ENCODE peak calls at places on chromosome 18, in nine cellular contexts. One of them, this sample, is unnamed.

GRCh38 chr18:46141199-46141598 is 37.0 kb downstream of the HAUS1 start:
- DNase-seq in activated CD4-positive, alpha-beta T cell treated with anti-CD3 and anti-CD28 coated beads for 48 hours: no peak
- DNase-seq in HFF-Myc: no peak
- DNase-seq in sciatic nerve: no peak
- DNase-seq in stimulated activated CD8-positive, alpha-beta memory T cell treated with anti-CD3 and anti-CD28 coated beads, Interleukin-7, amount 100 ng/mL, for 1 hour: no peak
- DNase-seq in suprapubic skin: no peak
- DNase-seq in HTR-8/SVneo: no peak
- DNase-seq in SHP77: no peak
- DNase-seq in T-cell: no peak
- DNase-seq in this sample: no peak

GRCh38 chr18:55510809-55511208 is 77.2 kb downstream of the TCF4 start:
- DNase-seq in activated CD4-positive, alpha-beta T cell treated with anti-CD3 and anti-CD28 coated beads for 48 hours: no peak
- DNase-seq in HFF-Myc: no peak
- DNase-seq in sciatic nerve: no peak
- DNase-seq in stimulated activated CD8-positive, alpha-beta memory T cell treated with anti-CD3 and anti-CD28 coated beads, Interleukin-7, amount 100 ng/mL, for 1 hour: no peak
- DNase-seq in suprapubic skin: no peak
- DNase-seq in HTR-8/SVneo: no peak
- DNase-seq in SHP77: no peak
- DNase-seq in T-cell: no peak
- DNase-seq in this sample: no peak

GRCh38 chr18:33051397-33051796 is 278.6 kb upstream of the KLHL14 start:
- DNase-seq in activated CD4-positive, alpha-beta T cell treated with anti-CD3 and anti-CD28 coated beads for 48 hours: no peak
- DNase-seq in HFF-Myc: no peak
- DNase-seq in sciatic nerve: no peak
- DNase-seq in stimulated activated CD8-positive, alpha-beta memory T cell treated with anti-CD3 and anti-CD28 coated beads, Interleukin-7, amount 100 ng/mL, for 1 hour: no peak
- DNase-seq in suprapubic skin: no peak
- DNase-seq in HTR-8/SVneo: no peak
- DNase-seq in SHP77: peak
- DNase-seq in T-cell: no peak
- DNase-seq in this sample: no peak

GRCh38 chr18:39455300-39455699 is 1889.7 kb upstream of the CELF4 start:
- DNase-seq in activated CD4-positive, alpha-beta T cell treated with anti-CD3 and anti-CD28 coated beads for 48 hours: no peak
- DNase-seq in HFF-Myc: no peak
- DNase-seq in sciatic nerve: no peak
- DNase-seq in stimulated activated CD8-positive, alpha-beta memory T cell treated with anti-CD3 and anti-CD28 coated beads, Interleukin-7, amount 100 ng/mL, for 1 hour: no peak
- DNase-seq in suprapubic skin: no peak
- DNase-seq in HTR-8/SVneo: no peak
- DNase-seq in SHP77: peak
- DNase-seq in T-cell: no peak
- DNase-seq in this sample: no peak

GRCh38 chr18:78768655-78769501 is 210.7 kb upstream of the SALL3 start:
- DNase-seq in activated CD4-positive, alpha-beta T cell treated with anti-CD3 and anti-CD28 coated beads for 48 hours: no peak
- DNase-seq in HFF-Myc: no peak
- DNase-seq in sciatic nerve: no peak
- DNase-seq in stimulated activated CD8-positive, alpha-beta memory T cell treated with anti-CD3 and anti-CD28 coated beads, Interleukin-7, amount 100 ng/mL, for 1 hour: no peak
- DNase-seq in suprapubic skin: no peak
- DNase-seq in HTR-8/SVneo: no peak
- DNase-seq in SHP77: no peak
- DNase-seq in T-cell: no peak
- DNase-seq in this sample: no peak

GRCh38 chr18:46917808-46918600 is 602 bp downstream of the KATNAL2 start:
- DNase-seq in activated CD4-positive, alpha-beta T cell treated with anti-CD3 and anti-CD28 coated beads for 48 hours: peak
- DNase-seq in HFF-Myc: peak
- DNase-seq in sciatic nerve: peak
- DNase-seq in stimulated activated CD8-positive, alpha-beta memory T cell treated with anti-CD3 and anti-CD28 coated beads, Interleukin-7, amount 100 ng/mL, for 1 hour: no peak
- DNase-seq in suprapubic skin: no peak
- DNase-seq in HTR-8/SVneo: peak
- DNase-seq in SHP77: peak
- DNase-seq in T-cell: no peak
- DNase-seq in this sample: peak

GRCh38 chr18:58205087-58205779 is 161.2 kb downstream of the NEDD4L start:
- DNase-seq in activated CD4-positive, alpha-beta T cell treated with anti-CD3 and anti-CD28 coated beads for 48 hours: no peak
- DNase-seq in HFF-Myc: no peak
- DNase-seq in sciatic nerve: no peak
- DNase-seq in stimulated activated CD8-positive, alpha-beta memory T cell treated with anti-CD3 and anti-CD28 coated beads, Interleukin-7, amount 100 ng/mL, for 1 hour: no peak
- DNase-seq in suprapubic skin: no peak
- DNase-seq in HTR-8/SVneo: no peak
- DNase-seq in SHP77: peak
- DNase-seq in T-cell: no peak
- DNase-seq in this sample: no peak

GRCh38 chr18:47931707-47932103 is 1.2 kb upstream of the SMAD2 start:
- DNase-seq in activated CD4-positive, alpha-beta T cell treated with anti-CD3 and anti-CD28 coated beads for 48 hours: no peak
- DNase-seq in HFF-Myc: no peak
- DNase-seq in sciatic nerve: no peak
- DNase-seq in stimulated activated CD8-positive, alpha-beta memory T cell treated with anti-CD3 and anti-CD28 coated beads, Interleukin-7, amount 100 ng/mL, for 1 hour: no peak
- DNase-seq in suprapubic skin: no peak
- DNase-seq in HTR-8/SVneo: no peak
- DNase-seq in SHP77: peak
- DNase-seq in T-cell: peak
- DNase-seq in this sample: peak

GRCh38 chr18:3594760-3595241 is 144.8 kb downstream of the TGIF1 start:
- DNase-seq in activated CD4-positive, alpha-beta T cell treated with anti-CD3 and anti-CD28 coated beads for 48 hours: peak
- DNase-seq in HFF-Myc: no peak
- DNase-seq in sciatic nerve: no peak
- DNase-seq in stimulated activated CD8-positive, alpha-beta memory T cell treated with anti-CD3 and anti-CD28 coated beads, Interleukin-7, amount 100 ng/mL, for 1 hour: no peak
- DNase-seq in suprapubic skin: no peak
- DNase-seq in HTR-8/SVneo: no peak
- DNase-seq in SHP77: no peak
- DNase-seq in T-cell: no peak
- DNase-seq in this sample: peak

GRCh38 chr18:80196528-80197320 is 50.6 kb downstream of the PARD6G start:
- DNase-seq in activated CD4-positive, alpha-beta T cell treated with anti-CD3 and anti-CD28 coated beads for 48 hours: no peak
- DNase-seq in HFF-Myc: no peak
- DNase-seq in sciatic nerve: no peak
- DNase-seq in stimulated activated CD8-positive, alpha-beta memory T cell treated with anti-CD3 and anti-CD28 coated beads, Interleukin-7, amount 100 ng/mL, for 1 hour: no peak
- DNase-seq in suprapubic skin: no peak
- DNase-seq in HTR-8/SVneo: no peak
- DNase-seq in SHP77: no peak
- DNase-seq in T-cell: no peak
- DNase-seq in this sample: no peak

GRCh38 chr18:26526966-26527234 is 21.5 kb downstream of the KCTD1 start:
- DNase-seq in activated CD4-positive, alpha-beta T cell treated with anti-CD3 and anti-CD28 coated beads for 48 hours: no peak
- DNase-seq in HFF-Myc: no peak
- DNase-seq in sciatic nerve: no peak
- DNase-seq in stimulated activated CD8-positive, alpha-beta memory T cell treated with anti-CD3 and anti-CD28 coated beads, Interleukin-7, amount 100 ng/mL, for 1 hour: no peak
- DNase-seq in suprapubic skin: no peak
- DNase-seq in HTR-8/SVneo: no peak
- DNase-seq in SHP77: no peak
- DNase-seq in T-cell: no peak
- DNase-seq in this sample: no peak

GRCh38 chr18:12855886-12856285 is 28.2 kb downstream of the PTPN2 start:
- DNase-seq in activated CD4-positive, alpha-beta T cell treated with anti-CD3 and anti-CD28 coated beads for 48 hours: no peak
- DNase-seq in HFF-Myc: no peak
- DNase-seq in sciatic nerve: no peak
- DNase-seq in stimulated activated CD8-positive, alpha-beta memory T cell treated with anti-CD3 and anti-CD28 coated beads, Interleukin-7, amount 100 ng/mL, for 1 hour: no peak
- DNase-seq in suprapubic skin: no peak
- DNase-seq in HTR-8/SVneo: no peak
- DNase-seq in SHP77: no peak
- DNase-seq in T-cell: no peak
- DNase-seq in this sample: no peak

GRCh38 chr18:50009772-50010171 is 185.2 kb downstream of the MYO5B start:
- DNase-seq in activated CD4-positive, alpha-beta T cell treated with anti-CD3 and anti-CD28 coated beads for 48 hours: peak
- DNase-seq in HFF-Myc: no peak
- DNase-seq in sciatic nerve: no peak
- DNase-seq in stimulated activated CD8-positive, alpha-beta memory T cell treated with anti-CD3 and anti-CD28 coated beads, Interleukin-7, amount 100 ng/mL, for 1 hour: peak
- DNase-seq in suprapubic skin: no peak
- DNase-seq in HTR-8/SVneo: peak
- DNase-seq in SHP77: peak
- DNase-seq in T-cell: peak
- DNase-seq in this sample: peak

GRCh38 chr18:38459086-38459485 is 893.5 kb upstream of the CELF4 start:
- DNase-seq in activated CD4-positive, alpha-beta T cell treated with anti-CD3 and anti-CD28 coated beads for 48 hours: no peak
- DNase-seq in HFF-Myc: no peak
- DNase-seq in sciatic nerve: no peak
- DNase-seq in stimulated activated CD8-positive, alpha-beta memory T cell treated with anti-CD3 and anti-CD28 coated beads, Interleukin-7, amount 100 ng/mL, for 1 hour: no peak
- DNase-seq in suprapubic skin: peak
- DNase-seq in HTR-8/SVneo: no peak
- DNase-seq in SHP77: no peak
- DNase-seq in T-cell: no peak
- DNase-seq in this sample: no peak

GRCh38 chr18:46712406-46712805 is 44.4 kb downstream of the ST8SIA5 start:
- DNase-seq in activated CD4-positive, alpha-beta T cell treated with anti-CD3 and anti-CD28 coated beads for 48 hours: no peak
- DNase-seq in HFF-Myc: peak
- DNase-seq in sciatic nerve: no peak
- DNase-seq in stimulated activated CD8-positive, alpha-beta memory T cell treated with anti-CD3 and anti-CD28 coated beads, Interleukin-7, amount 100 ng/mL, for 1 hour: no peak
- DNase-seq in suprapubic skin: no peak
- DNase-seq in HTR-8/SVneo: peak
- DNase-seq in SHP77: no peak
- DNase-seq in T-cell: no peak
- DNase-seq in this sample: no peak

GRCh38 chr18:56402872-56403516 is 235.4 kb downstream of the TXNL1 start:
- DNase-seq in activated CD4-positive, alpha-beta T cell treated with anti-CD3 and anti-CD28 coated beads for 48 hours: no peak
- DNase-seq in HFF-Myc: peak
- DNase-seq in sciatic nerve: no peak
- DNase-seq in stimulated activated CD8-positive, alpha-beta memory T cell treated with anti-CD3 and anti-CD28 coated beads, Interleukin-7, amount 100 ng/mL, for 1 hour: no peak
- DNase-seq in suprapubic skin: peak
- DNase-seq in HTR-8/SVneo: peak
- DNase-seq in SHP77: no peak
- DNase-seq in T-cell: no peak
- DNase-seq in this sample: no peak

GRCh38 chr18:31581498-31582197 is 10.0 kb upstream of the TTR start:
- DNase-seq in activated CD4-positive, alpha-beta T cell treated with anti-CD3 and anti-CD28 coated beads for 48 hours: no peak
- DNase-seq in HFF-Myc: no peak
- DNase-seq in sciatic nerve: no peak
- DNase-seq in stimulated activated CD8-positive, alpha-beta memory T cell treated with anti-CD3 and anti-CD28 coated beads, Interleukin-7, amount 100 ng/mL, for 1 hour: no peak
- DNase-seq in suprapubic skin: no peak
- DNase-seq in HTR-8/SVneo: peak
- DNase-seq in SHP77: no peak
- DNase-seq in T-cell: no peak
- DNase-seq in this sample: no peak

GRCh38 chr18:13316066-13316465 is 97.5 kb downstream of the LDLRAD4 start:
- DNase-seq in activated CD4-positive, alpha-beta T cell treated with anti-CD3 and anti-CD28 coated beads for 48 hours: no peak
- DNase-seq in HFF-Myc: no peak
- DNase-seq in sciatic nerve: no peak
- DNase-seq in stimulated activated CD8-positive, alpha-beta memory T cell treated with anti-CD3 and anti-CD28 coated beads, Interleukin-7, amount 100 ng/mL, for 1 hour: no peak
- DNase-seq in suprapubic skin: no peak
- DNase-seq in HTR-8/SVneo: no peak
- DNase-seq in SHP77: no peak
- DNase-seq in T-cell: no peak
- DNase-seq in this sample: no peak

GRCh38 chr18:35122586-35123224 is 81.5 kb downstream of the MAPRE2 start:
- DNase-seq in activated CD4-positive, alpha-beta T cell treated with anti-CD3 and anti-CD28 coated beads for 48 hours: peak
- DNase-seq in HFF-Myc: no peak
- DNase-seq in sciatic nerve: no peak
- DNase-seq in stimulated activated CD8-positive, alpha-beta memory T cell treated with anti-CD3 and anti-CD28 coated beads, Interleukin-7, amount 100 ng/mL, for 1 hour: no peak
- DNase-seq in suprapubic skin: no peak
- DNase-seq in HTR-8/SVneo: no peak
- DNase-seq in SHP77: no peak
- DNase-seq in T-cell: peak
- DNase-seq in this sample: peak

GRCh38 chr18:57107141-57107832 is 39.6 kb upstream of the BOD1L2 start:
- DNase-seq in activated CD4-positive, alpha-beta T cell treated with anti-CD3 and anti-CD28 coated beads for 48 hours: no peak
- DNase-seq in HFF-Myc: peak
- DNase-seq in sciatic nerve: no peak
- DNase-seq in stimulated activated CD8-positive, alpha-beta memory T cell treated with anti-CD3 and anti-CD28 coated beads, Interleukin-7, amount 100 ng/mL, for 1 hour: no peak
- DNase-seq in suprapubic skin: no peak
- DNase-seq in HTR-8/SVneo: no peak
- DNase-seq in SHP77: no peak
- DNase-seq in T-cell: no peak
- DNase-seq in this sample: peak

GRCh38 chr18:36297419-36298112 is at the start of gene FHOD3:
- DNase-seq in activated CD4-positive, alpha-beta T cell treated with anti-CD3 and anti-CD28 coated beads for 48 hours: peak
- DNase-seq in HFF-Myc: no peak
- DNase-seq in sciatic nerve: peak
- DNase-seq in stimulated activated CD8-positive, alpha-beta memory T cell treated with anti-CD3 and anti-CD28 coated beads, Interleukin-7, amount 100 ng/mL, for 1 hour: no peak
- DNase-seq in suprapubic skin: no peak
- DNase-seq in HTR-8/SVneo: peak
- DNase-seq in SHP77: no peak
- DNase-seq in T-cell: no peak
- DNase-seq in this sample: no peak

GRCh38 chr18:37588289-37588688 is 22.7 kb upstream of the CELF4 start:
- DNase-seq in activated CD4-positive, alpha-beta T cell treated with anti-CD3 and anti-CD28 coated beads for 48 hours: no peak
- DNase-seq in HFF-Myc: no peak
- DNase-seq in sciatic nerve: no peak
- DNase-seq in stimulated activated CD8-positive, alpha-beta memory T cell treated with anti-CD3 and anti-CD28 coated beads, Interleukin-7, amount 100 ng/mL, for 1 hour: no peak
- DNase-seq in suprapubic skin: no peak
- DNase-seq in HTR-8/SVneo: no peak
- DNase-seq in SHP77: peak
- DNase-seq in T-cell: no peak
- DNase-seq in this sample: no peak

GRCh38 chr18:80088823-80089222 is 20.2 kb upstream of the ADNP2 start:
- DNase-seq in activated CD4-positive, alpha-beta T cell treated with anti-CD3 and anti-CD28 coated beads for 48 hours: no peak
- DNase-seq in HFF-Myc: no peak
- DNase-seq in sciatic nerve: no peak
- DNase-seq in stimulated activated CD8-positive, alpha-beta memory T cell treated with anti-CD3 and anti-CD28 coated beads, Interleukin-7, amount 100 ng/mL, for 1 hour: no peak
- DNase-seq in suprapubic skin: no peak
- DNase-seq in HTR-8/SVneo: no peak
- DNase-seq in SHP77: no peak
- DNase-seq in T-cell: no peak
- DNase-seq in this sample: no peak

This sample was measured in activated CD8-positive, alpha-beta T cell treated with anti-CD3 and anti-CD28 coated beads, Interleukin-2, amount 10 ng/mL, durations not matched to agents 7 days and 5 days.